ENCODE peak calls at places on chromosome 6, in five cellular contexts. One of them, this sample, is unnamed. For H3K36me3, the result is how much of the 10 kb centered on the place peaks cover.

GRCh38 chr6:111764238-111765182 is 108.7 kb downstream of the FYN start:
- DNase-seq in fibroblast of lung: peak
- DNase-seq in tibial artery: no peak
- DNase-seq in OCI-LY7: peak
- DNase-seq in heart left ventricle: no peak
- DNase-seq in this sample: no peak

GRCh38 chr6:140537211-140537610 is 1162.8 kb upstream of the CITED2 start:
- DNase-seq in heart left ventricle: no peak
- DNase-seq in tibial artery: no peak
- DNase-seq in fibroblast of lung: peak
- DNase-seq in OCI-LY7: no peak
- DNase-seq in this sample: no peak

GRCh38 chr6:52351879-52352238 is 10.1 kb upstream of the PAQR8 start:
- DNase-seq in tibial artery: no peak
- DNase-seq in fibroblast of lung: no peak
- DNase-seq in heart left ventricle: no peak
- DNase-seq in OCI-LY7: no peak
- DNase-seq in this sample: no peak

GRCh38 chr6:11848852-11849731 is 70.5 kb upstream of the ADTRP start:
- DNase-seq in tibial artery: no peak
- DNase-seq in OCI-LY7: no peak
- DNase-seq in heart left ventricle: no peak
- DNase-seq in fibroblast of lung: peak
- DNase-seq in this sample: peak

GRCh38 chr6:142474446-142475289 is 172.9 kb downstream of the ADGRG6 start:
- DNase-seq in tibial artery: no peak
- DNase-seq in OCI-LY7: peak
- DNase-seq in heart left ventricle: no peak
- DNase-seq in fibroblast of lung: peak
- DNase-seq in this sample: peak

GRCh38 chr6:144415835-144416237 is 130.7 kb downstream of the UTRN start:
- DNase-seq in heart left ventricle: no peak
- DNase-seq in fibroblast of lung: peak
- DNase-seq in tibial artery: no peak
- DNase-seq in OCI-LY7: no peak
- DNase-seq in this sample: peak

GRCh38 chr6:90369024-90369519 is 72.4 kb upstream of the BACH2 start:
- DNase-seq in OCI-LY7: no peak
- DNase-seq in heart left ventricle: peak
- DNase-seq in fibroblast of lung: peak
- DNase-seq in tibial artery: peak
- DNase-seq in this sample: peak

GRCh38 chr6:159278626-159279025 is 109.4 kb downstream of the FNDC1 start:
- DNase-seq in fibroblast of lung: no peak
- DNase-seq in heart left ventricle: no peak
- DNase-seq in tibial artery: no peak
- DNase-seq in OCI-LY7: no peak
- DNase-seq in this sample: no peak

GRCh38 chr6:56843476-56844349 is 111.2 kb upstream of the BEND6 start:
- DNase-seq in heart left ventricle: peak
- DNase-seq in OCI-LY7: peak
- DNase-seq in tibial artery: peak
- DNase-seq in fibroblast of lung: peak
- DNase-seq in this sample: peak

GRCh38 chr6:24982231-24982630 is 46.5 kb upstream of the RIPOR2 start:
- DNase-seq in OCI-LY7: no peak
- DNase-seq in tibial artery: no peak
- DNase-seq in heart left ventricle: no peak
- DNase-seq in fibroblast of lung: peak
- DNase-seq in this sample: no peak

GRCh38 chr6:24981385-24981758 is 45.6 kb upstream of the RIPOR2 start:
- DNase-seq in fibroblast of lung: peak
- DNase-seq in tibial artery: no peak
- DNase-seq in OCI-LY7: no peak
- DNase-seq in heart left ventricle: no peak
- DNase-seq in this sample: peak

GRCh38 chr6:24985313-24985712 is 49.6 kb upstream of the RIPOR2 start:
- DNase-seq in heart left ventricle: no peak
- DNase-seq in tibial artery: no peak
- DNase-seq in fibroblast of lung: no peak
- DNase-seq in OCI-LY7: no peak
- DNase-seq in this sample: no peak

GRCh38 chr6:24980507-24981384 is 45.0 kb upstream of the RIPOR2 start:
- DNase-seq in tibial artery: no peak
- DNase-seq in OCI-LY7: no peak
- DNase-seq in heart left ventricle: no peak
- DNase-seq in fibroblast of lung: peak
- DNase-seq in this sample: no peak
- H3K4me3 ChIP-seq in tibial artery: no peak
- H3K4me3 ChIP-seq in OCI-LY7: no peak
- H3K4me3 ChIP-seq in heart left ventricle: no peak
- H3K4me3 ChIP-seq in fibroblast of lung: no peak
- H3K4me3 ChIP-seq in this sample: no peak

GRCh38 chr6:18245079-18245478 is 19.3 kb downstream of the DEK start:
- DNase-seq in heart left ventricle: no peak
- DNase-seq in OCI-LY7: no peak
- DNase-seq in fibroblast of lung: no peak
- DNase-seq in tibial artery: no peak
- DNase-seq in this sample: no peak

GRCh38 chr6:18244251-18244650 is 20.1 kb downstream of the DEK start:
- DNase-seq in heart left ventricle: no peak
- DNase-seq in fibroblast of lung: no peak
- DNase-seq in OCI-LY7: no peak
- DNase-seq in tibial artery: no peak
- DNase-seq in this sample: no peak

GRCh38 chr6:18247002-18247401 is 17.3 kb downstream of the DEK start:
- DNase-seq in tibial artery: no peak
- DNase-seq in fibroblast of lung: no peak
- DNase-seq in heart left ventricle: no peak
- DNase-seq in OCI-LY7: no peak
- DNase-seq in this sample: no peak

GRCh38 chr6:18245642-18246041 is 18.7 kb downstream of the DEK start:
- DNase-seq in fibroblast of lung: no peak
- DNase-seq in tibial artery: no peak
- DNase-seq in OCI-LY7: no peak
- DNase-seq in heart left ventricle: no peak
- DNase-seq in this sample: no peak

DNA sequence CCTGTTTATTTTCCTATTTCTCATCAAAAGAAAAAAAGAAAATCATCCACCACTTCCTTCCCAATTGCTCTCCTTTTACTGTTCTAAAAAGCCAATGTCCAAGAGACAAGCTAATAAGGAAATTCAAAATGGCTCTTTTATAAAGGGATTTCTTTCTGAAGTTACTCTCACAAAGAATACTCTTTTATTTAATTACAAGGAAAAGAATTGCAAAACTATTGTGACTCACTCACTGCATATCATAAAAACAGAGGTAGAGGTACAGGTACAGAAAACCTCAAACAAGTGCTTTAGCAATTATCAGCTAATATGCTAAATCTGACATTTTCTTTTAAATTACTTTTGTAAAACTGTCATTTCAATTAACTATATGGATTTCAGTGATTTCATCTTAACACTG is 18.1 kb downstream of the DEK start:
- DNase-seq in fibroblast of lung: no peak
- DNase-seq in heart left ventricle: no peak
- DNase-seq in OCI-LY7: no peak
- DNase-seq in tibial artery: no peak
- DNase-seq in this sample: no peak
- H3K36me3 ChIP-seq in fibroblast of lung: under half
- H3K36me3 ChIP-seq in heart left ventricle: half or more
- H3K36me3 ChIP-seq in OCI-LY7: half or more
- H3K36me3 ChIP-seq in tibial artery: under half
- H3K36me3 ChIP-seq in this sample: half or more

GRCh38 chr6:104955927-104956662 is 812 bp upstream of the LIN28B start:
- DNase-seq in fibroblast of lung: no peak
- DNase-seq in OCI-LY7: no peak
- DNase-seq in tibial artery: no peak
- DNase-seq in heart left ventricle: no peak
- DNase-seq in this sample: no peak

GRCh38 chr6:104955491-104955890 is 1.4 kb upstream of the LIN28B start:
- DNase-seq in OCI-LY7: no peak
- DNase-seq in heart left ventricle: no peak
- DNase-seq in tibial artery: no peak
- DNase-seq in fibroblast of lung: no peak
- DNase-seq in this sample: no peak

GRCh38 chr6:104953410-104953953 is 3.4 kb upstream of the LIN28B start:
- DNase-seq in tibial artery: no peak
- DNase-seq in heart left ventricle: no peak
- DNase-seq in OCI-LY7: no peak
- DNase-seq in fibroblast of lung: no peak
- DNase-seq in this sample: no peak

GRCh38 chr6:104952911-104953409 is 3.9 kb upstream of the LIN28B start:
- DNase-seq in heart left ventricle: no peak
- DNase-seq in OCI-LY7: no peak
- DNase-seq in tibial artery: no peak
- DNase-seq in fibroblast of lung: no peak
- DNase-seq in this sample: no peak

DNA sequence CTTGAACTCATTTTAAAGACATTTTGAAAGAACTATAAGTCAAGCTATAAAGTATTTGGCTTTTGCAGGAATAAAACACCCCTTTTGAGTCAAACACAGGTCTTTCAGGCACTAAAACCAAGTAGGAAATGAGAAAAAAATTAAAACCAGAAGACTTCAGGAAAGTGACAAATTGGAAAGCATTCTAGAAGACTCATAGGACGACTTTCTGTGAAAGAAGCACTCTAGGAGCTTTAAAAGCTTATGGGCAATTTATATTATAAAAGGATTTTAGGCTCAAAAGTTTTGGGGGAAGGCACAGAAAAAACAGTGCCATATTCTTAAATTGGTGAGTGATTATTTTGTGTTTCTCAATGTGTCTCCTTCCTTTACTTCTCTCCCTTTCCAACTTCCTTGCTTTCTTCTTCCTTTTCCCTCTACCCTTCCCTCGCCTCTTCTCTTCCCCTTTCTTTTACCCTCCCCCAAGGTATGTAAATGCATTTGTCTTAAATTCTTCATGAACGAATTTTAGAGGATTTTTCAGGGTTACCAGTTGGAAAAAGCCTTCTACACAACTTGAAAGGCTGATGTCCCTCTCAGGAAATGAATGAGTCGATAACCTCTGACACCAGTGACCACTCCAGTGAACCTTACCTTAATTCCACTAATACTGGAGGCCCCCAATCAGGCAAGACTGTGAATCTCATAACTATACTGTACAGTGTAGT is 2.7 kb upstream of the LIN28B start:
- DNase-seq in tibial artery: no peak
- DNase-seq in OCI-LY7: no peak
- DNase-seq in fibroblast of lung: no peak
- DNase-seq in heart left ventricle: no peak
- DNase-seq in this sample: no peak
- H3K4me3 ChIP-seq in tibial artery: no peak
- H3K4me3 ChIP-seq in OCI-LY7: no peak
- H3K4me3 ChIP-seq in fibroblast of lung: no peak
- H3K4me3 ChIP-seq in heart left ventricle: no peak
- H3K4me3 ChIP-seq in this sample: no peak

GRCh38 chr6:15522856-15523529 is 139.8 kb downstream of the DTNBP1 start:
- DNase-seq in heart left ventricle: no peak
- DNase-seq in tibial artery: no peak
- DNase-seq in fibroblast of lung: no peak
- DNase-seq in OCI-LY7: no peak
- DNase-seq in this sample: no peak
- H3K36me3 ChIP-seq in heart left ventricle: half or more
- H3K36me3 ChIP-seq in tibial artery: under half
- H3K36me3 ChIP-seq in fibroblast of lung: under half
- H3K36me3 ChIP-seq in OCI-LY7: under half
- H3K36me3 ChIP-seq in this sample: under half

GRCh38 chr6:131807644-131808459 is at the start of gene ENPP1:
- DNase-seq in OCI-LY7: no peak
- DNase-seq in tibial artery: peak
- DNase-seq in fibroblast of lung: peak
- DNase-seq in heart left ventricle: peak
- DNase-seq in this sample: peak
- H3K4me3 ChIP-seq in OCI-LY7: peak
- H3K4me3 ChIP-seq in tibial artery: peak
- H3K4me3 ChIP-seq in fibroblast of lung: peak
- H3K4me3 ChIP-seq in heart left ventricle: peak
- H3K4me3 ChIP-seq in this sample: peak

GRCh38 chr6:31878761-31879542 is at the start of gene SLC44A4:
- DNase-seq in tibial artery: no peak
- DNase-seq in fibroblast of lung: no peak
- DNase-seq in heart left ventricle: no peak
- DNase-seq in OCI-LY7: no peak
- DNase-seq in this sample: no peak

GRCh38 chr6:31882344-31882743 is 3.5 kb upstream of the SLC44A4 start:
- DNase-seq in heart left ventricle: no peak
- DNase-seq in tibial artery: no peak
- DNase-seq in fibroblast of lung: peak
- DNase-seq in OCI-LY7: no peak
- DNase-seq in this sample: peak

GRCh38 chr6:31879901-31880300 is 1.1 kb upstream of the SLC44A4 start:
- DNase-seq in tibial artery: no peak
- DNase-seq in heart left ventricle: no peak
- DNase-seq in OCI-LY7: no peak
- DNase-seq in fibroblast of lung: no peak
- DNase-seq in this sample: no peak

GRCh38 chr6:31880616-31881015 is 1.8 kb upstream of the SLC44A4 start:
- DNase-seq in tibial artery: no peak
- DNase-seq in OCI-LY7: no peak
- DNase-seq in heart left ventricle: no peak
- DNase-seq in fibroblast of lung: no peak
- DNase-seq in this sample: no peak

GRCh38 chr6:31881136-31881859 is 2.5 kb upstream of the SLC44A4 start:
- DNase-seq in heart left ventricle: no peak
- DNase-seq in tibial artery: no peak
- DNase-seq in OCI-LY7: no peak
- DNase-seq in fibroblast of lung: no peak
- DNase-seq in this sample: no peak
- H3K36me3 ChIP-seq in heart left ventricle: half or more
- H3K36me3 ChIP-seq in tibial artery: half or more
- H3K36me3 ChIP-seq in OCI-LY7: half or more
- H3K36me3 ChIP-seq in fibroblast of lung: under half
- H3K36me3 ChIP-seq in this sample: under half

GRCh38 chr6:166541366-166541765 is 45.1 kb downstream of the RAMACL start:
- DNase-seq in heart left ventricle: no peak
- DNase-seq in fibroblast of lung: no peak
- DNase-seq in OCI-LY7: no peak
- DNase-seq in tibial artery: no peak
- DNase-seq in this sample: no peak
- H3K4me3 ChIP-seq in heart left ventricle: peak
- H3K4me3 ChIP-seq in fibroblast of lung: no peak
- H3K4me3 ChIP-seq in OCI-LY7: no peak
- H3K4me3 ChIP-seq in tibial artery: no peak
- H3K4me3 ChIP-seq in this sample: peak